ENCODE peak calls at places on chromosomes 13 and 19, in ten cellular contexts. N, M, P, I, Z, B, Q, W, H and J are unnamed samples.

GRCh38 chr13:29513002-29513980 is 82.2 kb downstream of the SLC7A1 start:
- DNase-seq in I (no peak), M (no peak), Z (peak; percentile 41), W (no peak), H (no peak), B (no peak), N (no peak), Q (no peak), P (no peak), J (no peak)

GRCh38 chr13:34346626-34347025 is 528.7 kb downstream of the RFC3 start:
- DNase-seq in N (no peak), H (no peak), I (no peak), W (no peak), Q (no peak), P (no peak), M (no peak), Z (peak; percentile 32), B (no peak), J (no peak)

GRCh38 chr13:99417151-99417820 is 84.0 kb upstream of the TM9SF2 start:
- DNase-seq in Z (no peak), I (no peak), M (no peak), W (no peak), P (peak; percentile 43), N (no peak), Q (peak; percentile 44), H (no peak), B (no peak), J (no peak)

GRCh38 chr19:8515317-8515716 is 1.4 kb upstream of the ZNF414 start:
- DNase-seq in M (peak; percentile 86), I (no peak), H (peak; percentile 41), N (no peak), Q (no peak), P (no peak), Z (no peak), B (no peak), W (no peak), J (no peak)

GRCh38 chr19:41528106-41528505 is 47.9 kb upstream of the CEACAM21 start:
- DNase-seq in N (no peak), W (no peak), H (no peak), I (no peak), M (no peak), Z (no peak), P (no peak), B (no peak), Q (no peak), J (no peak)

GRCh38 chr13:99224019-99224418 is 23.4 kb downstream of the UBAC2 start:
- DNase-seq in I (no peak), Z (peak; percentile 9), M (peak; percentile 5), W (no peak), H (no peak), P (no peak), Q (no peak), N (no peak), B (no peak), J (no peak)

GRCh38 chr19:18292810-18293641 is 11.6 kb upstream of the JUND start:
- DNase-seq in N (peak; percentile 63), W (peak; percentile 44), Q (peak; percentile 94), H (no peak), P (peak; percentile 81), I (peak; percentile 43), B (no peak), M (peak; percentile 57), Z (peak; percentile 46), J (peak; percentile 91)

GRCh38 chr19:31135841-31136240 is 213.4 kb downstream of the TSHZ3 start:
- DNase-seq in B (no peak), Q (no peak), P (no peak), H (no peak), N (no peak), W (no peak), Z (peak; percentile 43), M (no peak), I (no peak), J (no peak)